ENCODE peak calls at places on chromosomes 16 and 17, in ten cellular contexts. One of them, this sample, is unnamed.

GRCh38 chr17:50946891-50947843 is 81.0 kb upstream of the TOB1 start:
- DNase-seq in WTC11: no peak
- DNase-seq in endothelial cell: no peak
- DNase-seq in Peyer's patch: no peak
- DNase-seq in A549: peak; percentile 62
- DNase-seq in PC-9: peak; percentile 30
- DNase-seq in upper lobe of left lung: no peak
- DNase-seq in neural progenitor cell: no peak
- DNase-seq in cardiac muscle cell: no peak
- DNase-seq in lower lobe of right lung: no peak
- DNase-seq in this sample: peak; percentile 9

GRCh38 chr17:40707720-40708119 is 4.2 kb upstream of the KRT24 start:
- DNase-seq in WTC11: no peak
- DNase-seq in endothelial cell: peak; percentile 8
- DNase-seq in Peyer's patch: no peak
- DNase-seq in A549: peak; percentile 49
- DNase-seq in PC-9: peak; percentile 69
- DNase-seq in upper lobe of left lung: no peak
- DNase-seq in neural progenitor cell: no peak
- DNase-seq in cardiac muscle cell: no peak
- DNase-seq in lower lobe of right lung: peak; percentile 51
- DNase-seq in this sample: no peak

GRCh38 chr17:35132099-35132498 is 10.0 kb downstream of the NLE1 start:
- DNase-seq in WTC11: no peak
- DNase-seq in endothelial cell: no peak
- DNase-seq in Peyer's patch: no peak
- DNase-seq in A549: no peak
- DNase-seq in PC-9: no peak
- DNase-seq in upper lobe of left lung: no peak
- DNase-seq in neural progenitor cell: no peak
- DNase-seq in cardiac muscle cell: no peak
- DNase-seq in lower lobe of right lung: no peak
- DNase-seq in this sample: no peak

GRCh38 chr17:30556374-30557332 is 79.4 kb downstream of the GOSR1 start:
- DNase-seq in WTC11: no peak
- DNase-seq in endothelial cell: no peak
- DNase-seq in Peyer's patch: no peak
- DNase-seq in A549: no peak
- DNase-seq in PC-9: no peak
- DNase-seq in upper lobe of left lung: no peak
- DNase-seq in neural progenitor cell: no peak
- DNase-seq in cardiac muscle cell: no peak
- DNase-seq in lower lobe of right lung: peak; percentile 35
- DNase-seq in this sample: no peak

GRCh38 chr17:10875984-10876555 is 38.2 kb upstream of the PIRT start:
- DNase-seq in WTC11: peak; percentile 79
- DNase-seq in endothelial cell: peak; percentile 50
- DNase-seq in Peyer's patch: no peak
- DNase-seq in A549: peak; percentile 57
- DNase-seq in PC-9: no peak
- DNase-seq in upper lobe of left lung: peak; percentile 36
- DNase-seq in neural progenitor cell: peak; percentile 81
- DNase-seq in cardiac muscle cell: peak; percentile 61
- DNase-seq in lower lobe of right lung: no peak
- DNase-seq in this sample: no peak

GRCh38 chr17:337453-337852 is 15.2 kb downstream of the RPH3AL start:
- DNase-seq in WTC11: no peak
- DNase-seq in endothelial cell: no peak
- DNase-seq in Peyer's patch: no peak
- DNase-seq in A549: no peak
- DNase-seq in PC-9: no peak
- DNase-seq in upper lobe of left lung: no peak
- DNase-seq in neural progenitor cell: no peak
- DNase-seq in cardiac muscle cell: no peak
- DNase-seq in lower lobe of right lung: no peak
- DNase-seq in this sample: no peak

GRCh38 chr16:73179671-73180370 is 131.9 kb upstream of the ZFHX3 start:
- DNase-seq in WTC11: no peak
- DNase-seq in endothelial cell: no peak
- DNase-seq in Peyer's patch: no peak
- DNase-seq in A549: no peak
- DNase-seq in PC-9: no peak
- DNase-seq in upper lobe of left lung: no peak
- DNase-seq in neural progenitor cell: no peak
- DNase-seq in cardiac muscle cell: no peak
- DNase-seq in lower lobe of right lung: no peak
- DNase-seq in this sample: no peak

GRCh38 chr17:49994085-49995054 is 654 bp downstream of the DLX3 start:
- DNase-seq in WTC11: peak; percentile 63
- DNase-seq in endothelial cell: no peak
- DNase-seq in Peyer's patch: no peak
- DNase-seq in A549: no peak
- DNase-seq in PC-9: no peak
- DNase-seq in upper lobe of left lung: peak; percentile 76
- DNase-seq in neural progenitor cell: peak; percentile 53
- DNase-seq in cardiac muscle cell: no peak
- DNase-seq in lower lobe of right lung: peak; percentile 48
- DNase-seq in this sample: peak; percentile 27

GRCh38 chr16:47461598-47462266 is 601 bp downstream of the PHKB start:
- DNase-seq in WTC11: no peak
- DNase-seq in endothelial cell: peak; percentile 54
- DNase-seq in Peyer's patch: no peak
- DNase-seq in A549: peak; percentile 87
- DNase-seq in PC-9: peak; percentile 92
- DNase-seq in upper lobe of left lung: no peak
- DNase-seq in neural progenitor cell: peak; percentile 58
- DNase-seq in cardiac muscle cell: peak; percentile 38
- DNase-seq in lower lobe of right lung: no peak
- DNase-seq in this sample: no peak

GRCh38 chr17:76735006-76735405 is 2.1 kb downstream of the SRSF2 start:
- DNase-seq in WTC11: no peak
- DNase-seq in endothelial cell: no peak
- DNase-seq in Peyer's patch: no peak
- DNase-seq in A549: peak; percentile 40
- DNase-seq in PC-9: no peak
- DNase-seq in upper lobe of left lung: no peak
- DNase-seq in neural progenitor cell: peak; percentile 16
- DNase-seq in cardiac muscle cell: no peak
- DNase-seq in lower lobe of right lung: no peak
- DNase-seq in this sample: no peak

GRCh38 chr17:76737082-76737675 is at the start of gene SRSF2:
- DNase-seq in WTC11: peak; percentile 99
- DNase-seq in endothelial cell: peak; percentile 99
- DNase-seq in Peyer's patch: peak; percentile 98
- DNase-seq in A549: peak; percentile 99
- DNase-seq in PC-9: peak; percentile 89
- DNase-seq in upper lobe of left lung: peak; percentile 99
- DNase-seq in neural progenitor cell: peak; percentile 99
- DNase-seq in cardiac muscle cell: peak; percentile 98
- DNase-seq in lower lobe of right lung: peak; percentile 98
- DNase-seq in this sample: peak; percentile 99

GRCh38 chr17:76735586-76736348 is 1.4 kb downstream of the SRSF2 start:
- DNase-seq in WTC11: no peak
- DNase-seq in endothelial cell: no peak
- DNase-seq in Peyer's patch: no peak
- DNase-seq in A549: no peak
- DNase-seq in PC-9: no peak
- DNase-seq in upper lobe of left lung: no peak
- DNase-seq in neural progenitor cell: no peak
- DNase-seq in cardiac muscle cell: no peak
- DNase-seq in lower lobe of right lung: no peak
- DNase-seq in this sample: no peak

GRCh38 chr17:76737676-76738467 is at the start of gene MFSD11:
- DNase-seq in WTC11: peak; percentile 93
- DNase-seq in endothelial cell: peak; percentile 93
- DNase-seq in Peyer's patch: peak; percentile 87
- DNase-seq in A549: peak; percentile 93
- DNase-seq in PC-9: peak; percentile 75
- DNase-seq in upper lobe of left lung: peak; percentile 99
- DNase-seq in neural progenitor cell: peak; percentile 98
- DNase-seq in cardiac muscle cell: peak; percentile 97
- DNase-seq in lower lobe of right lung: peak; percentile 95
- DNase-seq in this sample: peak; percentile 94

GRCh38 chr17:76736349-76737081 is 616 bp downstream of the SRSF2 start:
- DNase-seq in WTC11: peak; percentile 70
- DNase-seq in endothelial cell: peak; percentile 77
- DNase-seq in Peyer's patch: peak; percentile 50
- DNase-seq in A549: peak; percentile 62
- DNase-seq in PC-9: peak; percentile 37
- DNase-seq in upper lobe of left lung: peak; percentile 96
- DNase-seq in neural progenitor cell: peak; percentile 91
- DNase-seq in cardiac muscle cell: peak; percentile 85
- DNase-seq in lower lobe of right lung: peak; percentile 88
- DNase-seq in this sample: peak; percentile 68
- TF ChIP-seq CTCF in WTC11: no peak
- TF ChIP-seq CTCF in endothelial cell: no peak
- TF ChIP-seq CTCF in Peyer's patch: peak; percentile 44
- TF ChIP-seq CTCF in A549: no peak
- TF ChIP-seq CTCF in PC-9: no peak
- TF ChIP-seq CTCF in upper lobe of left lung: peak; percentile 33
- TF ChIP-seq CTCF in neural progenitor cell: peak; percentile 36
- TF ChIP-seq CTCF in cardiac muscle cell: peak; percentile 30
- TF ChIP-seq CTCF in lower lobe of right lung: peak; percentile 32
- TF ChIP-seq CTCF in this sample: no peak

GRCh38 chr16:53356478-53357207 is 77.6 kb upstream of the RBL2 start:
- DNase-seq in WTC11: peak; percentile 33
- DNase-seq in endothelial cell: peak; percentile 19
- DNase-seq in Peyer's patch: no peak
- DNase-seq in A549: no peak
- DNase-seq in PC-9: no peak
- DNase-seq in upper lobe of left lung: no peak
- DNase-seq in neural progenitor cell: peak; percentile 42
- DNase-seq in cardiac muscle cell: no peak
- DNase-seq in lower lobe of right lung: no peak
- DNase-seq in this sample: no peak
- TF ChIP-seq CTCF in WTC11: no peak
- TF ChIP-seq CTCF in endothelial cell: no peak
- TF ChIP-seq CTCF in Peyer's patch: no peak
- TF ChIP-seq CTCF in A549: no peak
- TF ChIP-seq CTCF in PC-9: no peak
- TF ChIP-seq CTCF in upper lobe of left lung: no peak
- TF ChIP-seq CTCF in neural progenitor cell: peak; percentile 53
- TF ChIP-seq CTCF in cardiac muscle cell: no peak
- TF ChIP-seq CTCF in lower lobe of right lung: no peak
- TF ChIP-seq CTCF in this sample: no peak

DNA sequence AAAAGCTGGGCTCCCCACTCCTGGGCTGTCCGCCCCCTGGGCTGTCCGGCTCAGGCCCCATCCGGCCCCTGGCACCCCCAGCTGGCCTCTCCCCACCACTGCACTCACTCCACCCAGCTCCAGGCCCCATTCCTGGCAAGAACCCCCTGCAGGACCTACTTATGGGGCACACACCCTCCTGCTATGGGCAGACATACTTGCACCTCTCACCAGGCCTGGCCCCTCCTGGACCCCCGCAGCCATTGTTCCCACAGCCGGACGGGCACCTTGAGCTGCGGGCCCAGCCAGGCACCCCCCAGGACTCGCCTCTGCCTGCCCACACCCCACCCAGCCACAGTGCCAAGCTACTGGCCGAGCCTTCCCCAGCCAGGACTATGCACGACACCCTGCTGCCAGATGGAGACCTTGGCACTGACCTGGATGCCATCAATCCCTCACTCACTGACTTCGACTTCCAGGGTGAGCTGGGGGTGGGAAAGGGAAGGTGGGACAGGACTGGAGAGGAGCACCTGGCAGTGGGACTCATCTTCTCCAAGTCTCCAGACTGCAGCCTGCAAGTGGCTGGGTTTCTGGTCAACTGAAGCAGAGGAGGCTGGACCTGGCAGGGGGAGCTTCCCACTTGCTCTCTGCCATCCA is 17.6 kb downstream of the UNC119 start:
- DNase-seq in WTC11: no peak
- DNase-seq in endothelial cell: no peak
- DNase-seq in Peyer's patch: no peak
- DNase-seq in A549: no peak
- DNase-seq in PC-9: no peak
- DNase-seq in upper lobe of left lung: peak; percentile 65
- DNase-seq in neural progenitor cell: no peak
- DNase-seq in cardiac muscle cell: no peak
- DNase-seq in lower lobe of right lung: no peak
- DNase-seq in this sample: no peak
- TF ChIP-seq CTCF in WTC11: no peak
- TF ChIP-seq CTCF in endothelial cell: no peak
- TF ChIP-seq CTCF in Peyer's patch: no peak
- TF ChIP-seq CTCF in A549: no peak
- TF ChIP-seq CTCF in PC-9: no peak
- TF ChIP-seq CTCF in upper lobe of left lung: no peak
- TF ChIP-seq CTCF in neural progenitor cell: no peak
- TF ChIP-seq CTCF in cardiac muscle cell: no peak
- TF ChIP-seq CTCF in lower lobe of right lung: no peak
- TF ChIP-seq CTCF in this sample: no peak

GRCh38 chr17:1474402-1475189 is 17.9 kb downstream of the MYO1C start:
- DNase-seq in WTC11: no peak
- DNase-seq in endothelial cell: no peak
- DNase-seq in Peyer's patch: peak; percentile 56
- DNase-seq in A549: no peak
- DNase-seq in PC-9: no peak
- DNase-seq in upper lobe of left lung: peak; percentile 79
- DNase-seq in neural progenitor cell: no peak
- DNase-seq in cardiac muscle cell: no peak
- DNase-seq in lower lobe of right lung: no peak
- DNase-seq in this sample: peak; percentile 58

GRCh38 chr17:1473841-1474240 is 17.8 kb upstream of the CRK start:
- DNase-seq in WTC11: no peak
- DNase-seq in endothelial cell: no peak
- DNase-seq in Peyer's patch: peak; percentile 58
- DNase-seq in A549: no peak
- DNase-seq in PC-9: no peak
- DNase-seq in upper lobe of left lung: no peak
- DNase-seq in neural progenitor cell: no peak
- DNase-seq in cardiac muscle cell: no peak
- DNase-seq in lower lobe of right lung: no peak
- DNase-seq in this sample: no peak

GRCh38 chr17:1471490-1471889 is 15.5 kb upstream of the CRK start:
- DNase-seq in WTC11: no peak
- DNase-seq in endothelial cell: no peak
- DNase-seq in Peyer's patch: no peak
- DNase-seq in A549: no peak
- DNase-seq in PC-9: no peak
- DNase-seq in upper lobe of left lung: no peak
- DNase-seq in neural progenitor cell: no peak
- DNase-seq in cardiac muscle cell: no peak
- DNase-seq in lower lobe of right lung: no peak
- DNase-seq in this sample: no peak

GRCh38 chr17:1471931-1472727 is 16.1 kb upstream of the CRK start:
- DNase-seq in WTC11: no peak
- DNase-seq in endothelial cell: no peak
- DNase-seq in Peyer's patch: no peak
- DNase-seq in A549: no peak
- DNase-seq in PC-9: no peak
- DNase-seq in upper lobe of left lung: peak; percentile 74
- DNase-seq in neural progenitor cell: no peak
- DNase-seq in cardiac muscle cell: no peak
- DNase-seq in lower lobe of right lung: no peak
- DNase-seq in this sample: no peak

DNA sequence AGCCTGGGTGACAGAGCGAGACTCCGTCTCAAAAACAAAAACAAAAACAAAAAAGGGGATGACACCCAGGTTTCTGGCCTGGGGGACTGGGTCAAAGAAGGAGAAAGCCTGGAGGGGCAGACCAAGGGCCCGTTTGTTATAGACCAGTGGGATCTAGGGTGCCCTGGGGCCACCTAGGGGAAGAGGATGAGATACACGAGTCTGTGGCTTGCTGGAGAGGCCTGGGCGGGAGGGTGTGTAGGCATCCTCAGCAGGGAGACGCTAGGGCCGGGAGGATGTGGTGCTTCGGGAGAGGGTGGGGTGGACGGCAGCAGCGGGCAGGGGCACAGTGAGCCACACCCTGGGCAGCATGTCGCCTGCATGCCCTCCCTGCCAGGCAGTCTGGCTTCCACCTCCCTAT is 17.1 kb upstream of the CRK start:
- DNase-seq in WTC11: peak; percentile 30
- DNase-seq in endothelial cell: no peak
- DNase-seq in Peyer's patch: no peak
- DNase-seq in A549: no peak
- DNase-seq in PC-9: no peak
- DNase-seq in upper lobe of left lung: peak; percentile 46
- DNase-seq in neural progenitor cell: no peak
- DNase-seq in cardiac muscle cell: no peak
- DNase-seq in lower lobe of right lung: no peak
- DNase-seq in this sample: no peak
- TF ChIP-seq CTCF in WTC11: no peak
- TF ChIP-seq CTCF in endothelial cell: no peak
- TF ChIP-seq CTCF in Peyer's patch: no peak
- TF ChIP-seq CTCF in A549: no peak
- TF ChIP-seq CTCF in PC-9: no peak
- TF ChIP-seq CTCF in upper lobe of left lung: peak; percentile 14
- TF ChIP-seq CTCF in neural progenitor cell: no peak
- TF ChIP-seq CTCF in cardiac muscle cell: no peak
- TF ChIP-seq CTCF in lower lobe of right lung: no peak
- TF ChIP-seq CTCF in this sample: no peak